ENCODE peak calls at places on chromosomes 12 and 14, in nine cellular contexts. H, V, U, A, L, O, G, Q and I are unnamed samples.

GRCh38 chr12:104701756-104702155 is 245.0 kb downstream of the CHST11 start:
- DNase-seq in L (no peak), U (no peak), V (no peak), G (no peak), A (no peak), H (no peak), O (no peak), Q (no peak), I (no peak)

GRCh38 chr12:16093825-16094224 is 182.7 kb downstream of the DERA start:
- DNase-seq in L (no peak), G (no peak), A (no peak), U (no peak), Q (no peak), V (no peak), O (no peak), H (no peak), I (no peak)

GRCh38 chr14:35851823-35852222 is 25.7 kb downstream of the BRMS1L start:
- DNase-seq in H (no peak), V (no peak), Q (no peak), A (no peak), U (no peak), O (no peak), L (no peak), G (no peak), I (no peak)

GRCh38 chr12:116376354-116377193 is 99.1 kb upstream of the MED13L start:
- DNase-seq in H (peak; percentile 52), A (no peak), Q (no peak), G (peak; percentile 94), O (peak; percentile 89), U (no peak), L (no peak), V (no peak), I (no peak)

GRCh38 chr14:37584211-37585100 is 10.6 kb downstream of the FOXA1 start:
- DNase-seq in Q (no peak), L (no peak), A (no peak), V (no peak), H (no peak), G (no peak), O (no peak), U (no peak), I (no peak)

GRCh38 chr14:76352639-76353281 is 23.2 kb upstream of the ESRRB start:
- DNase-seq in O (peak; percentile 44), U (peak; percentile 29), G (peak; percentile 46), H (no peak), V (peak; percentile 88), A (peak; percentile 17), Q (no peak), L (no peak), I (peak; percentile 13)

GRCh38 chr12:67352682-67353081 is 83.5 kb downstream of the CAND1 start:
- DNase-seq in G (peak; percentile 58), L (no peak), O (no peak), U (no peak), H (no peak), A (no peak), V (no peak), Q (no peak), I (no peak)

GRCh38 chr12:28294300-28294699 is 104.0 kb downstream of the CCDC91 start:
- DNase-seq in H (no peak), L (no peak), Q (no peak), A (no peak), G (no peak), V (no peak), U (no peak), O (no peak), I (no peak)

GRCh38 chr12:74903522-74903921 is 306.1 kb downstream of the KCNC2 start:
- DNase-seq in O (no peak), G (no peak), V (no peak), L (no peak), U (no peak), Q (no peak), A (no peak), H (peak; percentile 0), I (peak; percentile 55)

GRCh38 chr14:65492277-65492676 is 79.7 kb downstream of the FUT8 start:
- DNase-seq in V (no peak), O (no peak), Q (no peak), G (no peak), H (no peak), A (no peak), U (no peak), L (no peak), I (no peak)

GRCh38 chr14:99187858-99188257 is 84.1 kb downstream of the BCL11B start:
- DNase-seq in A (no peak), L (no peak), Q (no peak), O (no peak), H (no peak), U (no peak), V (no peak), G (no peak), I (no peak)

GRCh38 chr12:38332814-38333213 is 16.2 kb downstream of the ALG10B start:
- DNase-seq in U (no peak), H (no peak), L (no peak), O (no peak), G (no peak), A (no peak), V (no peak), Q (no peak), I (no peak)

GRCh38 chr14:52998376-52999010 is 47.6 kb upstream of the FERMT2 start:
- DNase-seq in V (no peak), H (no peak), L (no peak), U (no peak), Q (no peak), G (peak; percentile 92), A (no peak), O (peak; percentile 97), I (no peak)

GRCh38 chr14:50955373-50956043 is 11.2 kb upstream of the PYGL start:
- DNase-seq in L (no peak), A (no peak), Q (peak; percentile 25), U (no peak), G (peak; percentile 97), O (peak; percentile 93), H (peak; percentile 94), V (no peak), I (peak; percentile 100)

GRCh38 chr12:69108024-69108423 is 131.3 kb upstream of the CPSF6 start:
- DNase-seq in U (no peak), G (peak; percentile 16), L (no peak), Q (no peak), A (no peak), H (no peak), V (no peak), O (peak; percentile 35), I (no peak)

GRCh38 chr14:97539389-97539786 is 742.2 kb downstream of the VRK1 start:
- DNase-seq in O (no peak), Q (no peak), L (no peak), U (no peak), G (no peak), A (no peak), V (no peak), H (no peak), I (no peak)